ENCODE peak calls at places on chromosomes 16 and 17, in nine cellular contexts. S is heart right ventricle; Q is pons; C is dorsolateral prefrontal cortex; T is astrocyte of the spinal cord; E is NCI-H510A treated with DMSO at 0.1 percent for 48 hours; J is PC-9; W is HT1080; H is stimulated activated CD8-positive, alpha-beta memory T cell treated with anti-CD3 and anti-CD28 coated beads, Interleukin-2, amount 100 ng/mL, for 48 hours. V is an unnamed sample.

GRCh38 chr17:65254166-65254565 is 117.0 kb downstream of the RGS9 start:
- DNase-seq in T (no peak), J (no peak), C (no peak), E (no peak), W (no peak), S (no peak), Q (no peak), H (no peak), V (no peak)

GRCh38 chr17:4136373-4136772 is 6.5 kb downstream of the ZZEF1 start:
- DNase-seq in C (peak), T (peak), E (peak), J (no peak), Q (peak), H (no peak), W (no peak), S (peak), V (no peak)

GRCh38 chr17:7260151-7260550 is 2.1 kb downstream of the CLDN7 start:
- DNase-seq in C (no peak), E (no peak), Q (no peak), W (no peak), T (no peak), J (no peak), S (no peak), H (no peak), V (no peak)

GRCh38 chr17:42286411-42287295 is 1.6 kb upstream of the STAT5A start:
- DNase-seq in E (no peak), W (no peak), C (peak), S (peak), J (no peak), T (no peak), H (no peak), Q (peak), V (no peak)

GRCh38 chr17:199195-199604 is 17.8 kb upstream of the DOC2B start:
- DNase-seq in E (no peak), C (no peak), T (peak), Q (peak), H (no peak), S (no peak), W (no peak), J (no peak), V (no peak)

GRCh38 chr16:75559564-75560372 is 3.7 kb upstream of the TMEM231 start:
- DNase-seq in T (peak), H (no peak), S (no peak), J (no peak), Q (no peak), E (no peak), C (no peak), W (peak), V (no peak)

GRCh38 chr17:1030684-1031557 is 34.0 kb downstream of the TIMM22 start:
- DNase-seq in C (no peak), J (no peak), E (no peak), T (no peak), S (peak), W (no peak), Q (no peak), H (no peak), V (no peak)

GRCh38 chr17:82126479-82127314 is 28.7 kb upstream of the FASN start:
- DNase-seq in J (no peak), E (no peak), C (no peak), H (no peak), T (no peak), Q (no peak), S (no peak), W (no peak), V (peak)

GRCh38 chr16:18800674-18801196 is 614 bp downstream of the ARL6IP1 start:
- DNase-seq in Q (no peak), S (no peak), W (no peak), E (no peak), H (no peak), T (peak), J (no peak), C (no peak), V (no peak)

GRCh38 chr16:66858740-66859396 is 14.7 kb downstream of the CA7 start:
- DNase-seq in J (peak), C (no peak), H (no peak), S (peak), W (peak), T (peak), Q (peak), E (no peak), V (no peak)

GRCh38 chr17:76840884-76841775 is 27.1 kb upstream of the MGAT5B start:
- DNase-seq in J (no peak), S (no peak), C (no peak), W (no peak), Q (no peak), E (no peak), T (no peak), H (no peak), V (no peak)

GRCh38 chr16:17283022-17283421 is 187.7 kb downstream of the XYLT1 start:
- DNase-seq in J (no peak), W (no peak), C (no peak), T (no peak), H (no peak), S (no peak), E (no peak), Q (no peak), V (no peak)

GRCh38 chr17:13590441-13590840 is 11.3 kb downstream of the HS3ST3A1 start:
- DNase-seq in C (no peak), S (no peak), T (peak), W (no peak), J (no peak), H (no peak), Q (no peak), E (no peak), V (no peak)

GRCh38 chr16:1771072-1771863 is at the start of gene NME3:
- DNase-seq in H (peak), S (peak), C (peak), W (no peak), E (peak), T (peak), Q (peak), J (peak), V (peak)

GRCh38 chr17:7959503-7960253 is 27.7 kb downstream of the CNTROB start:
- DNase-seq in Q (no peak), E (no peak), C (no peak), T (no peak), W (no peak), H (no peak), J (no peak), S (no peak), V (no peak)

GRCh38 chr16:62870554-62870953 is 834.3 kb upstream of the CDH8 start:
- DNase-seq in Q (peak), E (peak), J (no peak), C (no peak), T (no peak), H (no peak), W (no peak), S (no peak), V (no peak)

GRCh38 chr17:51228177-51228576 is 31.7 kb downstream of the MBTD1 start:
- DNase-seq in S (no peak), J (no peak), H (no peak), C (no peak), T (peak), W (no peak), Q (no peak), E (no peak), V (no peak)

GRCh38 chr17:5262417-5262816 is 19.7 kb upstream of the RABEP1 start:
- DNase-seq in T (no peak), H (no peak), E (no peak), J (no peak), W (no peak), Q (no peak), C (no peak), S (no peak), V (no peak)

GRCh38 chr16:4339909-4340308 is 11.2 kb downstream of the PAM16 start:
- DNase-seq in H (no peak), W (no peak), J (no peak), C (no peak), Q (no peak), E (peak), S (peak), T (peak), V (no peak)

GRCh38 chr17:16211601-16212000 is 3.7 kb downstream of the NCOR1 start:
- DNase-seq in Q (no peak), T (no peak), J (no peak), S (no peak), C (no peak), H (no peak), W (no peak), E (no peak), V (no peak)

GRCh38 chr16:85206472-85207356 is 94.4 kb upstream of the CIBAR2 start:
- DNase-seq in S (peak), J (no peak), T (no peak), H (no peak), C (peak), E (no peak), W (no peak), Q (peak), V (no peak)

GRCh38 chr16:508884-509736 is 18.4 kb upstream of the CAPN15 start:
- DNase-seq in J (no peak), S (no peak), W (peak), Q (peak), C (no peak), T (peak), H (no peak), E (no peak), V (no peak)

GRCh38 chr17:78272181-78272913 is 40.9 kb downstream of the TMEM235 start:
- DNase-seq in J (peak), Q (no peak), S (no peak), H (no peak), W (peak), C (no peak), T (peak), E (peak), V (no peak)

GRCh38 chr17:40605301-40605700 is 40.0 kb upstream of the CCR7 start:
- DNase-seq in H (peak), J (no peak), E (no peak), Q (no peak), C (no peak), S (no peak), W (no peak), T (no peak), V (no peak)

GRCh38 chr16:66752379-66752778 is 970 bp upstream of the DYNC1LI2 start:
- DNase-seq in Q (no peak), J (no peak), H (no peak), S (no peak), T (no peak), C (no peak), W (no peak), E (no peak), V (no peak)

V was measured in immature natural killer cell.